ENCODE peak calls at places on chromosomes 4 and X, in ten cellular contexts. F, W, L, P, T, D, Q, S, U and Y are unnamed samples.

GRCh38 chr4:189090174-189090814 is 850.4 kb upstream of the FRG1 start:
- ATAC-seq in F (no peak), W (no peak), L (peak), P (no peak), T (peak), D (no peak), Q (peak), S (peak), U (no peak), Y (no peak)

GRCh38 chr4:6695660-6696581 is 2.2 kb downstream of the S100P start:
- ATAC-seq in F (peak), W (peak), L (peak), P (peak), T (peak), D (peak), Q (peak), S (peak), U (peak), Y (peak)

GRCh38 chr4:40196724-40197281 is at the start of gene RHOH:
- ATAC-seq in F (peak), W (peak), L (no peak), P (peak), T (no peak), D (peak), Q (no peak), S (no peak), U (peak), Y (peak)

GRCh38 chr4:54837576-54838140 is 179.9 kb downstream of the KIT start:
- ATAC-seq in F (no peak), W (no peak), L (no peak), P (no peak), T (no peak), D (no peak), Q (no peak), S (no peak), U (no peak), Y (no peak)

GRCh38 chr4:87007345-87008181 is 72.8 kb downstream of the AFF1 start:
- ATAC-seq in F (no peak), W (no peak), L (peak), P (no peak), T (peak), D (no peak), Q (peak), S (peak), U (no peak), Y (peak)

GRCh38 chr4:91222019-91222418 is 1081.7 kb upstream of the GRID2 start:
- ATAC-seq in F (no peak), W (no peak), L (no peak), P (no peak), T (no peak), D (no peak), Q (no peak), S (no peak), U (no peak), Y (no peak)

GRCh38 chrX:63275127-63275526 is 76.0 kb downstream of the SPIN4 start:
- ATAC-seq in F (no peak), W (peak), L (peak), P (no peak), T (peak), D (no peak), Q (no peak), S (peak), U (no peak), Y (no peak)

GRCh38 chr4:52107745-52108144 is 56.6 kb downstream of the SPATA18 start:
- ATAC-seq in F (no peak), W (no peak), L (peak), P (no peak), T (peak), D (no peak), Q (no peak), S (no peak), U (no peak), Y (no peak)

GRCh38 chr4:176593943-176594342 is 198.8 kb downstream of the VEGFC start:
- ATAC-seq in F (no peak), W (no peak), L (no peak), P (no peak), T (no peak), D (no peak), Q (no peak), S (no peak), U (no peak), Y (no peak)

GRCh38 chrX:104136241-104137019 is 20.4 kb downstream of the SLC25A53 start:
- ATAC-seq in F (peak), W (peak), L (peak), P (peak), T (peak), D (peak), Q (peak), S (peak), U (peak), Y (peak)

GRCh38 chr4:115883862-115884261 is 770.4 kb upstream of the NDST4 start:
- ATAC-seq in F (no peak), W (no peak), L (no peak), P (no peak), T (no peak), D (no peak), Q (no peak), S (no peak), U (no peak), Y (no peak)

GRCh38 chr4:119540249-119540648 is 88.4 kb downstream of the PDE5A start:
- ATAC-seq in F (no peak), W (no peak), L (no peak), P (no peak), T (no peak), D (no peak), Q (no peak), S (no peak), U (no peak), Y (no peak)

GRCh38 chrX:20363003-20363674 is 96.4 kb upstream of the RPS6KA3 start:
- ATAC-seq in F (no peak), W (no peak), L (no peak), P (no peak), T (peak), D (no peak), Q (peak), S (peak), U (no peak), Y (no peak)

GRCh38 chr4:174554329-174554728 is 32.0 kb upstream of the HPGD start:
- ATAC-seq in F (no peak), W (no peak), L (no peak), P (no peak), T (no peak), D (no peak), Q (no peak), S (no peak), U (no peak), Y (no peak)

GRCh38 chr4:140048419-140049022 is 105.5 kb downstream of the MAML3 start:
- ATAC-seq in F (no peak), W (no peak), L (no peak), P (no peak), T (no peak), D (no peak), Q (no peak), S (no peak), U (no peak), Y (no peak)

GRCh38 chr4:115657991-115658390 is 544.6 kb upstream of the NDST4 start:
- ATAC-seq in F (no peak), W (no peak), L (no peak), P (no peak), T (no peak), D (no peak), Q (no peak), S (no peak), U (no peak), Y (no peak)

GRCh38 chrX:110066488-110067225 is 63.7 kb downstream of the TMEM164 start:
- ATAC-seq in F (no peak), W (no peak), L (no peak), P (no peak), T (no peak), D (no peak), Q (no peak), S (no peak), U (no peak), Y (no peak)

GRCh38 chr4:77010841-77011354 is 61.3 kb downstream of the SEPTIN11 start:
- ATAC-seq in F (no peak), W (no peak), L (peak), P (no peak), T (no peak), D (no peak), Q (no peak), S (no peak), U (no peak), Y (no peak)

GRCh38 chrX:39519213-39519544 is 578.6 kb downstream of the BCOR start:
- ATAC-seq in F (no peak), W (no peak), L (no peak), P (no peak), T (no peak), D (no peak), Q (no peak), S (no peak), U (no peak), Y (no peak)

GRCh38 chr4:15410750-15411149 is 17.1 kb upstream of the C1QTNF7 start:
- ATAC-seq in F (peak), W (peak), L (no peak), P (no peak), T (no peak), D (peak), Q (no peak), S (no peak), U (peak), Y (peak)

GRCh38 chrX:100979881-100980607 is 10.5 kb downstream of the ARL13A start:
- ATAC-seq in F (no peak), W (no peak), L (peak), P (peak), T (peak), D (no peak), Q (peak), S (no peak), U (peak), Y (peak)

GRCh38 chr4:100977274-100977673 is 370.1 kb downstream of the PPP3CA start:
- ATAC-seq in F (no peak), W (no peak), L (no peak), P (no peak), T (no peak), D (no peak), Q (no peak), S (no peak), U (no peak), Y (no peak)

GRCh38 chrX:19824603-19825002 is 62.8 kb downstream of the SH3KBP1 start:
- ATAC-seq in F (peak), W (peak), L (no peak), P (peak), T (no peak), D (peak), Q (no peak), S (no peak), U (peak), Y (peak)

GRCh38 chrX:68697465-68698125 is 50.1 kb downstream of the STARD8 start:
- ATAC-seq in F (no peak), W (no peak), L (no peak), P (no peak), T (no peak), D (no peak), Q (no peak), S (no peak), U (no peak), Y (no peak)

GRCh38 chr4:162700815-162701361 is 465.8 kb downstream of the NAF1 start:
- ATAC-seq in F (no peak), W (no peak), L (no peak), P (no peak), T (no peak), D (no peak), Q (no peak), S (no peak), U (no peak), Y (no peak)

GRCh38 chr4:91963489-91963888 is 340.3 kb upstream of the GRID2 start:
- ATAC-seq in F (no peak), W (no peak), L (peak), P (no peak), T (no peak), D (no peak), Q (no peak), S (no peak), U (no peak), Y (no peak)